ENCODE peak calls at places on chromosomes 7 and 10, in four cellular contexts. G, W, J and P are unnamed samples.

GRCh38 chr10:43128958-43129706 is 9.1 kb upstream of the CSGALNACT2 start:
- DNase-seq in G (no peak), W (no peak), J (no peak), P (peak; percentile 76)

GRCh38 chr7:80133361-80134104 is 1.1 kb upstream of the GNAI1 start:
- DNase-seq in G (peak; percentile 32), W (no peak), J (no peak), P (no peak)

GRCh38 chr10:79266543-79267312 is 80.5 kb upstream of the PPIF start:
- DNase-seq in G (peak; percentile 33), W (no peak), J (peak; percentile 96), P (no peak)

GRCh38 chr7:85554294-85554877 is 367.5 kb upstream of the SEMA3D start:
- DNase-seq in G (peak; percentile 4), W (no peak), J (peak; percentile 58), P (peak; percentile 42)

GRCh38 chr7:4525884-4526283 is 156.2 kb upstream of the FOXK1 start:
- DNase-seq in G (no peak), W (no peak), J (no peak), P (no peak)

GRCh38 chr7:18425873-18426520 is 69.6 kb upstream of the HDAC9 start:
- DNase-seq in G (no peak), W (no peak), J (no peak), P (no peak)

GRCh38 chr7:103446046-103446520 is at the start of gene SLC26A5:
- DNase-seq in G (peak; percentile 71), W (peak; percentile 70), J (no peak), P (no peak)

GRCh38 chr10:132996603-132997343 is 54.4 kb upstream of the CFAP46 start:
- DNase-seq in G (no peak), W (no peak), J (no peak), P (no peak)

GRCh38 chr10:64952042-64952441 is 1430.8 kb downstream of the REEP3 start:
- DNase-seq in G (no peak), W (no peak), J (no peak), P (no peak)

GRCh38 chr10:58397830-58398229 is 12.6 kb downstream of the TFAM start:
- DNase-seq in G (no peak), W (no peak), J (no peak), P (no peak)

GRCh38 chr7:111137296-111138195 is 46.6 kb downstream of the LRRN3 start:
- DNase-seq in G (no peak), W (no peak), J (no peak), P (peak; percentile 15)

GRCh38 chr7:12670759-12671545 is 16.5 kb upstream of the ARL4A start:
- DNase-seq in G (no peak), W (no peak), J (no peak), P (no peak)

GRCh38 chr7:16939161-16939560 is 57.4 kb upstream of the AGR3 start:
- DNase-seq in G (no peak), W (no peak), J (no peak), P (no peak)

GRCh38 chr7:4058158-4058557 is 623.9 kb upstream of the FOXK1 start:
- DNase-seq in G (no peak), W (no peak), J (no peak), P (no peak)

GRCh38 chr10:6741561-6741960 is 161.5 kb upstream of the PRKCQ start:
- DNase-seq in G (no peak), W (no peak), J (no peak), P (no peak)

GRCh38 chr7:175955-176354 is 16.4 kb upstream of the FAM20C start:
- DNase-seq in G (no peak), W (no peak), J (no peak), P (no peak)

GRCh38 chr7:133783276-133783675 is 343.9 kb upstream of the LRGUK start:
- DNase-seq in G (no peak), W (no peak), J (no peak), P (no peak)

GRCh38 chr7:75575488-75576112 is 83.5 kb downstream of the SPDYE5 start:
- DNase-seq in G (no peak), W (no peak), J (no peak), P (no peak)

GRCh38 chr7:142485617-142486226 is 227.9 kb upstream of the PRSS58 start:
- DNase-seq in G (no peak), W (peak; percentile 63), J (no peak), P (no peak)

GRCh38 chr7:43199761-43200160 is 87.3 kb downstream of the HECW1 start:
- DNase-seq in G (no peak), W (no peak), J (no peak), P (no peak)

GRCh38 chr10:125160856-125161569 is 650 bp upstream of the CTBP2 start:
- DNase-seq in G (peak; percentile 83), W (peak; percentile 80), J (peak; percentile 90), P (peak; percentile 33)

GRCh38 chr7:50226669-50227068 is 77.8 kb upstream of the IKZF1 start:
- DNase-seq in G (no peak), W (no peak), J (no peak), P (no peak)

GRCh38 chr7:127594490-127594889 is 954 bp downstream of the FSCN3 start:
- DNase-seq in G (peak; percentile 74), W (no peak), J (no peak), P (no peak)

GRCh38 chr10:98006266-98006665 is 24.2 kb downstream of the CRTAC1 start:
- DNase-seq in G (peak; percentile 41), W (peak; percentile 62), J (no peak), P (no peak)

GRCh38 chr7:69526570-69526969 is 71.7 kb upstream of the AUTS2 start:
- DNase-seq in G (no peak), W (no peak), J (peak; percentile 25), P (no peak)

GRCh38 chr7:77674878-77675277 is 21.4 kb upstream of the RSBN1L start:
- DNase-seq in G (peak; percentile 87), W (no peak), J (no peak), P (no peak)